ENCODE peak calls at places on chromosome 10, in five cellular contexts. One of them, this sample, is unnamed.

GRCh38 chr10:44635181-44635580 is 250.3 kb upstream of the CXCL12 start:
- DNase-seq in cardiac fibroblast: no peak
- DNase-seq in cardiac muscle cell: no peak
- DNase-seq in right cardiac atrium: no peak
- DNase-seq in aorta: no peak
- DNase-seq in this sample: no peak

GRCh38 chr10:31353574-31353973 is 34.6 kb downstream of the ZEB1 start:
- DNase-seq in right cardiac atrium: no peak
- DNase-seq in aorta: no peak
- DNase-seq in cardiac fibroblast: peak
- DNase-seq in cardiac muscle cell: peak
- DNase-seq in this sample: peak

GRCh38 chr10:128124813-128125403 is 1.3 kb downstream of the MKI67 start:
- DNase-seq in cardiac fibroblast: no peak
- DNase-seq in right cardiac atrium: no peak
- DNase-seq in aorta: no peak
- DNase-seq in cardiac muscle cell: no peak
- DNase-seq in this sample: peak

GRCh38 chr10:77372400-77372799 is 265.2 kb downstream of the KCNMA1 start:
- DNase-seq in right cardiac atrium: no peak
- DNase-seq in cardiac muscle cell: no peak
- DNase-seq in cardiac fibroblast: no peak
- DNase-seq in aorta: no peak
- DNase-seq in this sample: no peak

GRCh38 chr10:78539247-78539766 is 505.6 kb downstream of the RPS24 start:
- DNase-seq in cardiac fibroblast: no peak
- DNase-seq in cardiac muscle cell: no peak
- DNase-seq in aorta: no peak
- DNase-seq in right cardiac atrium: no peak
- DNase-seq in this sample: no peak

GRCh38 chr10:43190775-43191174 is 52.5 kb downstream of the CSGALNACT2 start:
- DNase-seq in cardiac fibroblast: no peak
- DNase-seq in right cardiac atrium: no peak
- DNase-seq in cardiac muscle cell: peak
- DNase-seq in aorta: no peak
- DNase-seq in this sample: no peak

GRCh38 chr10:51230828-51231227 is 156.5 kb downstream of the PRKG1 start:
- DNase-seq in right cardiac atrium: no peak
- DNase-seq in aorta: no peak
- DNase-seq in cardiac muscle cell: no peak
- DNase-seq in cardiac fibroblast: no peak
- DNase-seq in this sample: no peak

GRCh38 chr10:116255931-116256748 is 16.9 kb downstream of the GFRA1 start:
- DNase-seq in cardiac muscle cell: no peak
- DNase-seq in right cardiac atrium: no peak
- DNase-seq in aorta: no peak
- DNase-seq in cardiac fibroblast: no peak
- DNase-seq in this sample: no peak

GRCh38 chr10:6665847-6666246 is 85.8 kb upstream of the PRKCQ start:
- DNase-seq in right cardiac atrium: no peak
- DNase-seq in aorta: no peak
- DNase-seq in cardiac fibroblast: no peak
- DNase-seq in cardiac muscle cell: no peak
- DNase-seq in this sample: no peak

GRCh38 chr10:125009580-125010235 is 67.8 kb downstream of the ZRANB1 start:
- DNase-seq in cardiac fibroblast: no peak
- DNase-seq in aorta: peak
- DNase-seq in cardiac muscle cell: no peak
- DNase-seq in right cardiac atrium: peak
- DNase-seq in this sample: no peak

GRCh38 chr10:100738055-100738827 is 7.1 kb upstream of the PAX2 start:
- DNase-seq in aorta: no peak
- DNase-seq in cardiac fibroblast: no peak
- DNase-seq in right cardiac atrium: no peak
- DNase-seq in cardiac muscle cell: no peak
- DNase-seq in this sample: no peak

GRCh38 chr10:77844713-77845454 is 81.7 kb downstream of the DLG5 start:
- DNase-seq in right cardiac atrium: no peak
- DNase-seq in cardiac muscle cell: peak
- DNase-seq in aorta: peak
- DNase-seq in cardiac fibroblast: peak
- DNase-seq in this sample: no peak

GRCh38 chr10:30865141-30865926 is 166.3 kb downstream of the ZNF438 start:
- DNase-seq in right cardiac atrium: no peak
- DNase-seq in aorta: no peak
- DNase-seq in cardiac fibroblast: peak
- DNase-seq in cardiac muscle cell: peak
- DNase-seq in this sample: peak

GRCh38 chr10:112775892-112776679 is 174.0 kb upstream of the TCF7L2 start:
- DNase-seq in aorta: no peak
- DNase-seq in cardiac muscle cell: no peak
- DNase-seq in right cardiac atrium: no peak
- DNase-seq in cardiac fibroblast: no peak
- DNase-seq in this sample: no peak

GRCh38 chr10:123926401-123927264 is 35.0 kb upstream of the CPXM2 start:
- DNase-seq in aorta: no peak
- DNase-seq in right cardiac atrium: no peak
- DNase-seq in cardiac muscle cell: peak
- DNase-seq in cardiac fibroblast: no peak
- DNase-seq in this sample: peak

GRCh38 chr10:98208925-98209324 is 59.1 kb downstream of the LOXL4 start:
- DNase-seq in aorta: no peak
- DNase-seq in right cardiac atrium: no peak
- DNase-seq in cardiac muscle cell: no peak
- DNase-seq in cardiac fibroblast: no peak
- DNase-seq in this sample: no peak

GRCh38 chr10:88389456-88389855 is 193.7 kb downstream of the RNLS start:
- DNase-seq in aorta: no peak
- DNase-seq in cardiac muscle cell: peak
- DNase-seq in right cardiac atrium: no peak
- DNase-seq in cardiac fibroblast: peak
- DNase-seq in this sample: peak

GRCh38 chr10:46091080-46091833 is 45.2 kb upstream of the MSMB start:
- DNase-seq in cardiac muscle cell: no peak
- DNase-seq in aorta: no peak
- DNase-seq in right cardiac atrium: no peak
- DNase-seq in cardiac fibroblast: no peak
- DNase-seq in this sample: peak

GRCh38 chr10:4736183-4736582 is 89.8 kb upstream of the AKR1E2 start:
- DNase-seq in cardiac muscle cell: no peak
- DNase-seq in aorta: no peak
- DNase-seq in right cardiac atrium: no peak
- DNase-seq in cardiac fibroblast: no peak
- DNase-seq in this sample: no peak

GRCh38 chr10:79376078-79376628 is 28.9 kb downstream of the PPIF start:
- DNase-seq in cardiac muscle cell: no peak
- DNase-seq in aorta: no peak
- DNase-seq in cardiac fibroblast: no peak
- DNase-seq in right cardiac atrium: no peak
- DNase-seq in this sample: no peak

GRCh38 chr10:123150986-123151738 is 3.0 kb upstream of the BUB3 start:
- DNase-seq in cardiac muscle cell: no peak
- DNase-seq in aorta: peak
- DNase-seq in cardiac fibroblast: no peak
- DNase-seq in right cardiac atrium: peak
- DNase-seq in this sample: peak

GRCh38 chr10:1581189-1581588 is 156.1 kb downstream of the ADARB2 start:
- DNase-seq in aorta: no peak
- DNase-seq in cardiac fibroblast: no peak
- DNase-seq in cardiac muscle cell: no peak
- DNase-seq in right cardiac atrium: no peak
- DNase-seq in this sample: no peak

GRCh38 chr10:8035641-8036520 is 18.6 kb upstream of the GATA3 start:
- DNase-seq in aorta: peak
- DNase-seq in cardiac muscle cell: no peak
- DNase-seq in right cardiac atrium: no peak
- DNase-seq in cardiac fibroblast: no peak
- DNase-seq in this sample: no peak

GRCh38 chr10:91054325-91054724 is 133.4 kb upstream of the ANKRD1 start:
- DNase-seq in cardiac fibroblast: peak
- DNase-seq in cardiac muscle cell: peak
- DNase-seq in aorta: no peak
- DNase-seq in right cardiac atrium: no peak
- DNase-seq in this sample: no peak

DNA sequence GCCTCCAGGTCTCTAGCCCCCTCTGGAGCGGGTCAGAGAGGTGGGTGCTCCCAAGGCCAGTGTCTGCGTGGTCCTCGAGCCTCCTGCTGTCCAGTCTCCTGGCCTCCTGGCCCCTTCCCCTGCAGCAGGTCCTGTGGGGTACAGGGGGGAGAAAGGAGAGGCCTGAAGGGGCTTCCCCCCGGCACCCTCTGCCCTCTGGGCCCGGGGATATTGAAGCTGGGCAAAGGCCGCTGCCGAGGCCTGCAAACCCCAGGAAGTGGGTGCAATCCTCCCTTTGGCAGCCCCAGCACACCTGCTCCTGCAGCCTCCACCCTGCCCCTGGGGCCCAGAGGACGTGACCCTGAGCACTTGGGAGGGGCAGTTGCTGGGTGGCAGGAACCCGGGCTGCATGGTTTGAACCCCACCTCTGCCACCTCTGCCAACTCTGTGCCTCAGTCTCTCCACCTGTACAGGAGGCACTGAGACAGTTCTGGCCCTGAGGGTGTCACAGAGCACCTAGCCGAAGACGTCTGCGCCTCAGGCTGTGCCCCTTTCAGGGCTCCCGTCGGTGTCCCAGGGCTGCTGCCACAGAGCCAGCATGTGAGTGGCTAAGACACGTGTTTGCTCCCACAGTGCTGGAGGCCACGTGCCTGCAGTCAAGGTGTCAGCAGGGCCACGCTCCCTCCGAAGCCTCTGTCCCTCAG is 59.1 kb upstream of the INPP5A start:
- DNase-seq in right cardiac atrium: peak
- DNase-seq in cardiac muscle cell: no peak
- DNase-seq in cardiac fibroblast: no peak
- DNase-seq in aorta: peak
- DNase-seq in this sample: no peak
- H3K4me3 ChIP-seq in right cardiac atrium: no peak
- H3K4me3 ChIP-seq in cardiac muscle cell: no peak
- H3K4me3 ChIP-seq in cardiac fibroblast: no peak
- H3K4me3 ChIP-seq in aorta: no peak
- H3K4me3 ChIP-seq in this sample: no peak

DNA sequence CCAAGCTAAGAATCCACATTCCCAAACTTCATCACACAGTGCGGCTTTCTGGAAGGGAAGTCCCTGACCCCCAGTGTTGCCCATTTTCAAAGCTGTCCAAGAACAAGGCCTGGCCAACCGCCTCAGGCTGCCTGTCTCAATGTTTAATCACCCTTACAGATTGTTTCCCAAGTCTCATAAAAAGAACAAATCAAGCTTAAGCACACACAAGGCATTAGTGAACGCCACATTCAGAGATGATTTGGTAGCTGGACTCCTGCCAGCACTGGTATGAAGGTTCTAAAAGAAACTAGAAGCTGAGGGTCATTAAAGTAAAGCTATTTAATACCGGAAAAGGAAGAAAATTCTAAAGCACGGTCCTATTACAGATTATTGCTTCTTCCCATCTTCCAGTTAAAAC is 35.6 kb downstream of the C10orf90 start:
- DNase-seq in cardiac muscle cell: no peak
- DNase-seq in cardiac fibroblast: no peak
- DNase-seq in aorta: no peak
- DNase-seq in right cardiac atrium: no peak
- DNase-seq in this sample: no peak
- H3K4me3 ChIP-seq in cardiac muscle cell: no peak
- H3K4me3 ChIP-seq in cardiac fibroblast: no peak
- H3K4me3 ChIP-seq in aorta: no peak
- H3K4me3 ChIP-seq in right cardiac atrium: no peak
- H3K4me3 ChIP-seq in this sample: no peak

DNA sequence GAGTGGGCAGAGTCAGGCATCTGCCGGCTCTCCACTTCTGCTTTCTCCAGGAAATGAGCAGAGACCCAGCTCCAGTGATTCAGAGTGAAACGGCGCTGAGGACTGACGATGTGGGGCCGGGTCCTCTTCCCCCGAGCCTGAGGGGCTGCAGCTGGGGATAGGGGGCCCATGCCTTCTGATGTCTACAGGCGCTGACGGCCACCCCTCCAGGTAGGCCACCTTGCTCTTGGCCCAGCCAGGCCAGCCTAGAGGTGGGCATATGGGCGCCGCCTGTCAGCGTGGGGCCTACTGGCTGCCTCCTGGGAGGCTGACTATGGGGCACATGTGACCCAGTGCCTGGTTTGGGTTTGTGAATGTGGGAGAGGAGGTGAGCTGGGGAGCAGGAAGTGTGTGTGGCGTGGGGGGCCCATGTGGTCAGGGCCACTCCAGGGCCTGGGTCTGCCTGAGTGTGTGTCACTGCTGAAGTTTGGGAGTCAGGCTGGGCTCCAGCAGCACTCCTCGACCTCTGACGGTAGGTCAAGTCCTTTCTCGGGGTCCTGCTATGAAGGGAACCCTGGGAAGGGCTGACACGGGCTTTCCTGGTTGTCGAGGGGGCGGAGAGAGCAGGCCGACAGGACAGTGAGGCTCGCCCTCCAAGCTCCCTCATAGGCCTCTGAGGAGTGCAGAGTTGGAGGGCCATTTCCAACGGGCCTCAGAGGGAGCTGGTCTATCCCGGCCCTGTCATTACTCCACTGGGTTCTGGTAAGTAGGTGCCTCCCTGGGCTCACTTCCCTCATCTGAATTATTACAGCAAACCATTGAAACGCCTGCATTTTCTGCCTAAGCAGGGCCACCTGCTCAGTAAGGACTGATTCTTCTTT is at the start of gene WDFY4:
- DNase-seq in right cardiac atrium: peak
- DNase-seq in cardiac fibroblast: no peak
- DNase-seq in aorta: no peak
- DNase-seq in cardiac muscle cell: no peak
- DNase-seq in this sample: peak
- H3K4me3 ChIP-seq in right cardiac atrium: no peak
- H3K4me3 ChIP-seq in cardiac fibroblast: no peak
- H3K4me3 ChIP-seq in aorta: no peak
- H3K4me3 ChIP-seq in cardiac muscle cell: no peak
- H3K4me3 ChIP-seq in this sample: peak

GRCh38 chr10:102773986-102774385 is 30.2 kb downstream of the WBP1L start:
- DNase-seq in cardiac fibroblast: peak
- DNase-seq in aorta: no peak
- DNase-seq in right cardiac atrium: peak
- DNase-seq in cardiac muscle cell: peak
- DNase-seq in this sample: no peak

GRCh38 chr10:102776779-102777417 is 33.1 kb downstream of the WBP1L start:
- DNase-seq in aorta: peak
- DNase-seq in cardiac fibroblast: peak
- DNase-seq in right cardiac atrium: peak
- DNase-seq in cardiac muscle cell: peak
- DNase-seq in this sample: no peak

GRCh38 chr10:102775973-102776669 is 32.4 kb downstream of the WBP1L start:
- DNase-seq in cardiac fibroblast: peak
- DNase-seq in right cardiac atrium: peak
- DNase-seq in aorta: peak
- DNase-seq in cardiac muscle cell: peak
- DNase-seq in this sample: no peak

GRCh38 chr10:102773320-102773719 is 29.6 kb downstream of the WBP1L start:
- DNase-seq in right cardiac atrium: no peak
- DNase-seq in aorta: no peak
- DNase-seq in cardiac fibroblast: no peak
- DNase-seq in cardiac muscle cell: no peak
- DNase-seq in this sample: no peak

GRCh38 chr10:102775201-102775972 is 31.6 kb downstream of the WBP1L start:
- DNase-seq in aorta: peak
- DNase-seq in right cardiac atrium: peak
- DNase-seq in cardiac fibroblast: peak
- DNase-seq in cardiac muscle cell: peak
- DNase-seq in this sample: no peak
- H3K4me3 ChIP-seq in aorta: no peak
- H3K4me3 ChIP-seq in right cardiac atrium: peak
- H3K4me3 ChIP-seq in cardiac fibroblast: peak
- H3K4me3 ChIP-seq in cardiac muscle cell: peak
- H3K4me3 ChIP-seq in this sample: no peak

GRCh38 chr10:102398172-102399020 is 2.9 kb downstream of the NFKB2 start:
- DNase-seq in right cardiac atrium: peak
- DNase-seq in cardiac muscle cell: no peak
- DNase-seq in aorta: no peak
- DNase-seq in cardiac fibroblast: no peak
- DNase-seq in this sample: no peak
- H3K4me3 ChIP-seq in right cardiac atrium: no peak
- H3K4me3 ChIP-seq in cardiac muscle cell: peak
- H3K4me3 ChIP-seq in aorta: no peak
- H3K4me3 ChIP-seq in cardiac fibroblast: no peak
- H3K4me3 ChIP-seq in this sample: no peak